ENCODE peak calls at places on chromosomes 4 and X, in ten cellular contexts. D is T-helper 1 cell; Q is caudate nucleus; R is colonic mucosa; O is fibroblast of lung; A is M059J; L is neural crest cell; G is Kasumi-1; V is activated CD8-positive, alpha-beta memory T cell treated with anti-CD3 and anti-CD28 coated beads, Interleukin-2, amount 50 U/mL, for 4 hours; H is activated CD8-positive, alpha-beta T cell treated with anti-CD3 and anti-CD28 coated beads, Interleukin-2, amount 10 ng/mL, durations not matched to agents 7 days and 5 days. S is an unnamed sample.

GRCh38 chrX:44570524-44570923 is 27.9 kb upstream of the FUNDC1 start:
- DNase-seq in G (no peak), O (peak), H (no peak), R (no peak), V (no peak), D (no peak), L (no peak), A (peak), Q (no peak), S (no peak)

GRCh38 chrX:44244008-44244407 is 99.5 kb downstream of the EFHC2 start:
- DNase-seq in R (no peak), G (peak), V (no peak), Q (no peak), D (no peak), H (no peak), L (no peak), A (peak), O (peak), S (no peak)

GRCh38 chr4:113437124-113437523 is 324.4 kb downstream of the CAMK2D start:
- DNase-seq in O (no peak), A (no peak), Q (no peak), G (no peak), D (no peak), V (no peak), H (no peak), L (no peak), R (no peak), S (no peak)

GRCh38 chr4:185020293-185020808 is 2.1 kb downstream of the HELT start:
- DNase-seq in V (no peak), G (no peak), A (no peak), O (no peak), D (no peak), Q (no peak), R (no peak), L (no peak), H (no peak), S (no peak)

GRCh38 chr4:181860157-181860556 is 383.0 kb upstream of the TENM3 start:
- DNase-seq in H (no peak), L (no peak), D (no peak), Q (no peak), G (no peak), V (no peak), A (no peak), R (no peak), O (peak), S (no peak)

GRCh38 chrX:149568701-149569296 is 18.5 kb downstream of the MAGEA9B start:
- DNase-seq in O (no peak), L (no peak), D (no peak), H (no peak), Q (no peak), A (no peak), G (no peak), V (no peak), R (no peak), S (no peak)

GRCh38 chrX:68177542-68177941 is 255.8 kb downstream of the OPHN1 start:
- DNase-seq in A (peak), H (no peak), G (no peak), Q (no peak), R (no peak), D (no peak), O (peak), L (no peak), V (no peak), S (no peak)

GRCh38 chr4:83011779-83012630 is 1.4 kb upstream of the LIN54 start:
- DNase-seq in O (no peak), R (peak), D (no peak), V (peak), G (peak), H (peak), Q (peak), L (peak), A (peak), S (no peak)

GRCh38 chr4:119984998-119985397 is 81.7 kb downstream of the MAD2L1 start:
- DNase-seq in D (no peak), Q (no peak), R (no peak), O (no peak), V (no peak), G (no peak), H (no peak), L (no peak), A (no peak), S (no peak)

GRCh38 chrX:19225906-19226305 is 103.6 kb upstream of the ADGRG2 start:
- DNase-seq in V (no peak), D (no peak), R (no peak), Q (no peak), H (no peak), L (no peak), G (no peak), A (peak), O (peak), S (no peak)

GRCh38 chr4:64781737-64782326 is 372.6 kb upstream of the TECRL start:
- DNase-seq in O (peak), V (no peak), Q (no peak), R (no peak), H (no peak), D (no peak), A (peak), L (no peak), G (peak), S (peak)

GRCh38 chr4:71487324-71487677 is 148.5 kb downstream of the SLC4A4 start:
- DNase-seq in V (no peak), H (no peak), A (no peak), Q (no peak), D (no peak), R (no peak), O (no peak), L (peak), G (no peak), S (no peak)

GRCh38 chr4:163195247-163195765 is 28.6 kb upstream of the NAF1 start:
- DNase-seq in A (no peak), L (no peak), O (no peak), D (no peak), V (no peak), H (no peak), Q (no peak), R (no peak), G (no peak), S (no peak)

GRCh38 chr4:40292313-40292759 is 42.8 kb upstream of the CHRNA9 start:
- DNase-seq in G (no peak), L (no peak), R (no peak), V (no peak), A (peak), D (no peak), Q (no peak), O (peak), H (no peak), S (no peak)

GRCh38 chr4:7450775-7451433 is 16.2 kb upstream of the PSAPL1 start:
- DNase-seq in V (no peak), D (no peak), Q (no peak), A (no peak), O (no peak), R (no peak), L (no peak), H (no peak), G (no peak), S (no peak)

GRCh38 chrX:16138108-16138427 is 14.7 kb downstream of the GRPR start:
- DNase-seq in G (peak), H (no peak), Q (no peak), D (no peak), O (no peak), R (no peak), A (no peak), L (no peak), V (no peak), S (no peak)

GRCh38 chr4:146098978-146099377 is 76.5 kb upstream of the LSM6 start:
- DNase-seq in H (no peak), L (no peak), A (no peak), Q (no peak), R (no peak), D (no peak), G (no peak), O (no peak), V (no peak), S (no peak)

GRCh38 chr4:3515646-3516045 is 16.6 kb downstream of the LRPAP1 start:
- DNase-seq in H (no peak), G (peak), Q (no peak), R (no peak), A (no peak), L (no peak), O (no peak), D (no peak), V (no peak), S (no peak)

GRCh38 chrX:151703487-151703886 is 8.2 kb downstream of the PRRG3 start:
- DNase-seq in H (no peak), V (no peak), O (peak), G (no peak), D (no peak), Q (no peak), L (no peak), A (no peak), R (no peak), S (no peak)

GRCh38 chr4:31467781-31468180 is 747.6 kb downstream of the PCDH7 start:
- DNase-seq in L (no peak), A (no peak), D (no peak), R (no peak), H (no peak), O (peak), V (no peak), Q (no peak), G (no peak), S (no peak)

GRCh38 chr4:28277931-28278330 is 1417.3 kb downstream of the STIM2 start:
- DNase-seq in L (no peak), R (no peak), D (no peak), H (no peak), Q (no peak), G (no peak), A (no peak), V (no peak), O (no peak), S (no peak)

GRCh38 chr4:96139251-96139929 is 299.5 kb downstream of the PDHA2 start:
- DNase-seq in Q (no peak), R (no peak), D (no peak), A (no peak), L (no peak), H (no peak), V (no peak), G (no peak), O (no peak), S (no peak)

GRCh38 chrX:106672527-106672926 is 54.0 kb upstream of the RNF128 start:
- DNase-seq in G (no peak), L (no peak), D (no peak), R (no peak), A (no peak), V (no peak), H (no peak), Q (no peak), O (no peak), S (no peak)

GRCh38 chrX:132216806-132217202 is 2.4 kb downstream of the RAP2C start:
- DNase-seq in O (peak), V (peak), L (no peak), D (peak), Q (no peak), R (no peak), H (peak), G (no peak), A (peak), S (no peak)

GRCh38 chrX:44456685-44457084 is 86.0 kb downstream of the FUNDC1 start:
- DNase-seq in L (no peak), G (no peak), D (no peak), A (peak), Q (no peak), V (no peak), R (no peak), H (no peak), O (no peak), S (no peak)

GRCh38 chrX:389021-389441 is 2.3 kb upstream of the PPP2R3B start:
- DNase-seq in A (no peak), D (no peak), R (no peak), H (no peak), V (no peak), Q (peak), L (peak), O (no peak), G (no peak), S (no peak)

GRCh38 chr4:125985856-125986255 is 671.1 kb downstream of the FAT4 start:
- DNase-seq in V (no peak), H (no peak), R (no peak), A (peak), O (peak), Q (no peak), D (no peak), L (no peak), G (no peak), S (no peak)

GRCh38 chr4:55363618-55364420 is 17.8 kb downstream of the SRD5A3 start:
- DNase-seq in V (no peak), D (no peak), A (no peak), H (no peak), Q (peak), R (no peak), G (no peak), O (no peak), L (no peak), S (no peak)